ENCODE peak calls at places on chromosome 12, in four cellular contexts. M is Peyer's patch; Q is gastrocnemius medialis; E is effector memory CD4-positive, alpha-beta T cell. I is an unnamed sample. For H3K4me1, the result is how much of the 10 kb centered on the place peaks cover.

GRCh38 chr12:23611320-23611719 is 338.1 kb downstream of the SOX5 start:
- DNase-seq in M (no peak), E (no peak), Q (no peak), I (no peak)

GRCh38 chr12:65454115-65454823 is 175.8 kb downstream of the MSRB3 start:
- DNase-seq in M (no peak), E (no peak), Q (no peak), I (no peak)

GRCh38 chr12:1915082-1915968 is 3.1 kb downstream of the CACNA2D4 start:
- DNase-seq in Q (no peak), M (no peak), E (no peak), I (peak)

GRCh38 chr12:111298583-111299436 is 70.1 kb downstream of the PHETA1 start:
- DNase-seq in M (peak), E (no peak), Q (peak), I (peak)

GRCh38 chr12:85549658-85550057 is 269.6 kb downstream of the ALX1 start:
- DNase-seq in E (no peak), M (no peak), Q (no peak), I (no peak)

GRCh38 chr12:51320695-51321320 is 3.2 kb downstream of the BIN2 start:
- DNase-seq in Q (no peak), E (no peak), M (no peak), I (no peak)

GRCh38 chr12:92362785-92363184 is 217.1 kb upstream of the BTG1 start:
- DNase-seq in E (no peak), Q (no peak), M (no peak), I (no peak)

GRCh38 chr12:56326533-56326932 is 7.3 kb downstream of the PAN2 start:
- DNase-seq in Q (no peak), E (no peak), M (peak), I (no peak)

GRCh38 chr12:126349383-126349782 is 1284.1 kb downstream of the AACS start:
- DNase-seq in Q (no peak), M (no peak), E (no peak), I (no peak)

GRCh38 chr12:28026701-28027100 is 54.2 kb upstream of the PTHLH start:
- DNase-seq in M (no peak), Q (no peak), E (no peak), I (no peak)

GRCh38 chr12:63889721-63890509 is 45.4 kb downstream of the SRGAP1 start:
- DNase-seq in M (no peak), Q (no peak), E (no peak), I (no peak)

GRCh38 chr12:19764408-19764807 is 325.1 kb downstream of the AEBP2 start:
- DNase-seq in E (no peak), Q (no peak), M (no peak), I (no peak)

GRCh38 chr12:27015730-27016076 is 1.5 kb upstream of the TM7SF3 start:
- DNase-seq in Q (no peak), E (no peak), M (no peak), I (no peak)

GRCh38 chr12:18655351-18655750 is 82.5 kb downstream of the PLCZ1 start:
- DNase-seq in Q (no peak), M (no peak), E (no peak), I (no peak)

GRCh38 chr12:70044170-70044569 is 199.1 kb upstream of the CNOT2 start:
- DNase-seq in Q (no peak), E (no peak), M (no peak), I (no peak)

GRCh38 chr12:57018906-57019305 is 2.6 kb upstream of the TAC3 start:
- DNase-seq in Q (no peak), E (no peak), M (no peak), I (no peak)

GRCh38 chr12:104460973-104461693 is 4.4 kb downstream of the CHST11 start:
- DNase-seq in E (no peak), Q (no peak), M (no peak), I (no peak)

GRCh38 chr12:53051058-53051880 is 1.4 kb downstream of the TNS2 start:
- DNase-seq in E (no peak), Q (peak), M (peak), I (peak)

GRCh38 chr12:40104461-40105264 is 1.2 kb downstream of the SLC2A13 start:
- DNase-seq in Q (no peak), M (no peak), E (no peak), I (no peak)

GRCh38 chr12:53070901-53071492 is 8.2 kb downstream of the SPRYD3 start:
- DNase-seq in Q (no peak), E (no peak), M (peak), I (no peak)

GRCh38 chr12:77347009-77347408 is 281.6 kb upstream of the E2F7 start:
- DNase-seq in E (no peak), M (no peak), Q (no peak), I (no peak)

GRCh38 chr12:49340971-49341776 is 4.2 kb upstream of the C1QL4 start:
- DNase-seq in M (peak), Q (no peak), E (no peak), I (peak)

GRCh38 chr12:118145798-118146156 is 9.9 kb downstream of the PEBP1 start:
- DNase-seq in M (no peak), E (no peak), Q (no peak), I (no peak)

GRCh38 chr12:3149505-3150307 is 72.5 kb downstream of the TSPAN9 start:
- DNase-seq in M (no peak), Q (no peak), E (no peak), I (no peak)

GRCh38 chr12:62273724-62274380 is 13.6 kb downstream of the USP15 start:
- DNase-seq in E (no peak), M (no peak), Q (no peak), I (no peak)

GRCh38 chr12:62282375-62282774 is 22.2 kb downstream of the USP15 start:
- DNase-seq in M (no peak), Q (no peak), E (no peak), I (no peak)

GRCh38 chr12:62279961-62280360 is 19.8 kb downstream of the USP15 start:
- DNase-seq in E (no peak), Q (no peak), M (no peak), I (no peak)

GRCh38 chr12:62278022-62278421 is 17.8 kb downstream of the USP15 start:
- DNase-seq in E (no peak), M (no peak), Q (no peak), I (no peak)

GRCh38 chr12:62279058-62279457 is 18.9 kb downstream of the USP15 start:
- DNase-seq in Q (no peak), E (no peak), M (no peak), I (no peak)
- H3K4me1 ChIP-seq in Q (under half), E (under half), M (under half), I (half or more)

GRCh38 chr12:112837629-112838191 is 46.2 kb downstream of the RPH3A start:
- DNase-seq in E (no peak), M (no peak), Q (no peak), I (no peak)
- H3K4me1 ChIP-seq in E (under half), M (under half), Q (under half), I (under half)

DNA sequence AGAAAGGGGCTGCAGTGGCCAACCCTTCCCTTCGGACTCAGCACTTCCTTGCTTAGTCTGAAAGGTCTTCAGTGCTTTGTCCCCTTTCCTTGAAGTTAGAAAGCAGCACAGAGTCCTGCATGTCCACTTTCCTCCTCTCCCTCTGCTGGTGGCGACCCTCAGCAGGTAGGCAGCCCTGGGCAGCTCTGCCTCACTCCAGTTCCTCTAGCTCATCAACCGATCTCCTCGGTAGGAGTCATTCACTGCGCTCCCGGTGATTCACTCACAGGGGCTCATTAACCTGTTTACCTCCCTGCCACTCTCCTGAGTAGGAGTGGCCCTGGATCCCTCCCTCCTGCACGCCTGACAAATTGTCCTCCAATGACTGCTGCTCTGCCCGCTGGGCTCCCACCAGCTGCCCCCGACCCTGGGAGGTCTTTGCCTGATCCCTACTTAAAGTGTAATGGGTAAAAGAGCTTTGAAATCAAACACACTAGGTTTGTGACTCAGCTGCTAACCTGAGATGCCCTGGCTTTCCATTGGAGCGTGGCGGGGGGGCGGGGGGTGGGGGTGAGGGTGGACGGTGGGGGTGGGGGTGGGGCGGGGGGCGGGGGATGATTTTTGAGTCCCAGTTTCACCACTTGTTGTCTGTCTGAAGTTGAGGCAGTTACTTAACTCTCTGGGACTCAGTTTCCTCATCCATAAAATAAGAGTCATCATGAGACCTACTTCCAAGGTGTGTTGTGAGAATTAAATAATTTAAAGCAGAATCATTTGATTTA is 4.2 kb downstream of the SCNN1A start:
- DNase-seq in M (peak), Q (no peak), E (no peak), I (peak)
- H3K4me1 ChIP-seq in M (under half), Q (under half), E (under half), I (under half)

GRCh38 chr12:6225630-6226001 is 25.4 kb downstream of the CD9 start:
- DNase-seq in E (no peak), M (no peak), Q (no peak), I (no peak)
- H3K4me1 ChIP-seq in E (under half), M (half or more), Q (half or more), I (half or more)

GRCh38 chr12:98578392-98578791 is 15.1 kb upstream of the SLC25A3 start:
- DNase-seq in E (no peak), M (no peak), Q (no peak), I (no peak)
- H3K4me1 ChIP-seq in E (under half), M (under half), Q (under half), I (under half)

GRCh38 chr12:124368421-124369032 is 73.6 kb downstream of the RFLNA start:
- DNase-seq in E (no peak), M (no peak), Q (no peak), I (no peak)
- H3K4me1 ChIP-seq in E (under half), M (under half), Q (half or more), I (under half)

GRCh38 chr12:131094831-131095805 is 141.4 kb downstream of the ADGRD1 start:
- DNase-seq in E (no peak), Q (no peak), M (peak), I (no peak)
- H3K4me1 ChIP-seq in E (under half), Q (under half), M (under half), I (under half)

GRCh38 chr12:54392485-54393349 is 8.2 kb upstream of the ZNF385A start:
- DNase-seq in Q (no peak), E (no peak), M (no peak), I (no peak)

GRCh38 chr12:54389536-54390175 is 5.1 kb upstream of the ZNF385A start:
- DNase-seq in M (no peak), E (no peak), Q (no peak), I (no peak)

GRCh38 chr12:54390176-54390667 is 5.7 kb upstream of the ZNF385A start:
- DNase-seq in Q (no peak), E (no peak), M (no peak), I (no peak)

GRCh38 chr12:54389139-54389508 is 4.6 kb upstream of the ZNF385A start:
- DNase-seq in Q (no peak), E (no peak), M (no peak), I (no peak)

GRCh38 chr12:54390668-54391551 is 6.4 kb upstream of the ZNF385A start:
- DNase-seq in M (peak), Q (no peak), E (peak), I (peak)
- H3K4me1 ChIP-seq in M (under half), Q (under half), E (under half), I (under half)

DNA sequence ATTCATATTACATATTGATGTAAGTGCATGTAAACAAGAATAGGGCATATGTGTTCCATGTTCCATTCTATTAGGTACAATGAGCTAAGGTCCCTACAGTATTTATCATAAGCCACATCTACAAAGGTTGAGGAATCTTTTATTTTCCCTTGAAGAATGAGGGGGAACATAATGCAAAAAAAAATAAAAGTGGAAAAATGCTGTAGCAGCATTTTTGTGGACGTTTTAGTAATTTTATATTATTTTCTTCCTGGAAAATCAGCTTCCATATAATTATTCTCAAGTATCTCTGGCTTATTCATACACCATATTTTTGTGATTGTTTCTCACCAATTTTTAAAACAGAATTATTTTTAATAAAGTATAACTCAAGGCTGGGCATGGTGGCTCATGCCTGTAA is 148.7 kb downstream of the MED13L start:
- DNase-seq in Q (no peak), E (no peak), M (no peak), I (no peak)
- H3K4me1 ChIP-seq in Q (half or more), E (under half), M (under half), I (under half)